ENCODE peak calls at places on chromosomes 7 and 10, in nine cellular contexts. H is transverse colon, R is GM23338, I is breast epithelium, E is sigmoid colon, Q is spleen, V is HCT116, W is suprapubic skin, A is Panc1. G is an unnamed sample.

GRCh38 chr7:142873871-142874270 is 11.7 kb downstream of the TRPV6 start:
- DNase-seq in E (no peak), Q (no peak), R (no peak), A (no peak), W (peak), H (no peak), V (no peak), I (no peak), G (no peak)

GRCh38 chr7:93575555-93576397 is 1.3 kb upstream of the CALCR start:
- DNase-seq in H (no peak), R (peak), W (no peak), E (no peak), V (no peak), I (no peak), Q (no peak), A (no peak), G (no peak)

GRCh38 chr10:132987671-132988571 is 45.6 kb upstream of the CFAP46 start:
- DNase-seq in R (no peak), I (no peak), Q (peak), W (no peak), E (no peak), A (no peak), H (no peak), V (no peak), G (no peak)

GRCh38 chr7:137937202-137937560 is 64.7 kb downstream of the CREB3L2 start:
- DNase-seq in A (no peak), Q (no peak), V (no peak), H (no peak), I (no peak), W (no peak), E (no peak), R (no peak), G (peak)

GRCh38 chr10:17780727-17781126 is 28.4 kb upstream of the MRC1 start:
- DNase-seq in Q (no peak), A (no peak), E (no peak), W (no peak), I (no peak), V (no peak), R (no peak), H (no peak), G (no peak)

GRCh38 chr7:44738031-44738730 is 10.5 kb upstream of the ZMIZ2 start:
- DNase-seq in H (no peak), A (no peak), V (no peak), W (no peak), I (no peak), Q (peak), R (no peak), E (no peak), G (no peak)

GRCh38 chr7:35316549-35316948 is 62.6 kb upstream of the TBX20 start:
- DNase-seq in R (no peak), E (no peak), A (no peak), Q (no peak), I (no peak), V (no peak), H (no peak), W (no peak), G (no peak)

GRCh38 chr7:32335107-32335506 is 155.1 kb downstream of the LSM5 start:
- DNase-seq in H (no peak), A (no peak), Q (no peak), I (no peak), V (no peak), R (no peak), W (no peak), E (no peak), G (no peak)

GRCh38 chr10:79387466-79387973 is 40.3 kb downstream of the PPIF start:
- DNase-seq in E (peak), A (no peak), H (peak), W (peak), Q (peak), R (no peak), V (no peak), I (no peak), G (no peak)

GRCh38 chr10:131745591-131745990 is 155.2 kb upstream of the PPP2R2D start:
- DNase-seq in Q (no peak), V (no peak), I (no peak), W (no peak), R (no peak), A (no peak), H (no peak), E (peak), G (no peak)

GRCh38 chr10:63115732-63116383 is 17.3 kb upstream of the NRBF2 start:
- DNase-seq in R (no peak), E (peak), V (no peak), A (no peak), I (peak), H (peak), Q (no peak), W (peak), G (no peak)

GRCh38 chr7:37495574-37496184 is 47.0 kb upstream of the ELMO1 start:
- DNase-seq in H (no peak), I (no peak), Q (no peak), R (peak), A (peak), W (no peak), E (no peak), V (no peak), G (peak)

GRCh38 chr10:15563161-15563715 is 156.5 kb downstream of the ITGA8 start:
- DNase-seq in Q (no peak), V (no peak), A (no peak), H (no peak), E (no peak), I (no peak), R (no peak), W (no peak), G (no peak)

GRCh38 chr7:79933144-79933543 is 201.5 kb upstream of the GNAI1 start:
- DNase-seq in A (no peak), V (no peak), R (no peak), Q (no peak), H (no peak), E (no peak), W (no peak), I (no peak), G (no peak)

GRCh38 chr10:50326757-50327701 is 75.7 kb upstream of the ASAH2 start:
- DNase-seq in R (no peak), H (no peak), E (no peak), A (no peak), V (no peak), W (no peak), Q (no peak), I (no peak), G (no peak)

GRCh38 chr7:4683884-4684565 is 1.9 kb downstream of the FOXK1 start:
- DNase-seq in A (peak), E (peak), H (peak), Q (peak), I (peak), W (no peak), R (no peak), V (no peak), G (no peak)

GRCh38 chr10:120981601-120982381 is 130.6 kb downstream of the WDR11 start:
- DNase-seq in V (no peak), E (no peak), H (no peak), W (no peak), I (no peak), A (no peak), R (peak), Q (no peak), G (no peak)

GRCh38 chr10:48522011-48522765 is 82.7 kb downstream of the ARHGAP22 start:
- DNase-seq in I (no peak), V (no peak), Q (peak), R (no peak), E (peak), A (no peak), H (no peak), W (peak), G (no peak)

GRCh38 chr10:125929613-125930012 is 33.2 kb downstream of the FANK1 start:
- DNase-seq in W (no peak), E (no peak), A (no peak), V (no peak), Q (no peak), H (peak), R (no peak), I (no peak), G (no peak)

GRCh38 chr10:24643679-24644209 is 79.9 kb downstream of the ARHGAP21 start:
- DNase-seq in I (no peak), A (no peak), H (peak), E (no peak), Q (no peak), W (no peak), V (peak), R (no peak), G (no peak)

GRCh38 chr10:4270116-4270515 is 485.1 kb upstream of the KLF6 start:
- DNase-seq in Q (no peak), I (no peak), E (no peak), H (no peak), W (no peak), R (no peak), A (no peak), V (no peak), G (peak)

GRCh38 chr10:13773043-13773442 is 186.3 kb downstream of the PRPF18 start:
- DNase-seq in V (no peak), H (no peak), W (no peak), I (no peak), Q (no peak), A (no peak), R (no peak), E (no peak), G (no peak)

GRCh38 chr10:36182059-36182654 is 540.1 kb upstream of the FZD8 start:
- DNase-seq in V (no peak), E (no peak), I (no peak), A (no peak), W (no peak), R (no peak), H (no peak), Q (no peak), G (no peak)

GRCh38 chr7:147412109-147412508 is 1178.5 kb upstream of the C7orf33 start:
- DNase-seq in I (no peak), E (no peak), V (no peak), W (no peak), R (no peak), A (no peak), H (no peak), Q (no peak), G (no peak)

GRCh38 chr7:101200862-101201599 is at the start of gene MOGAT3:
- DNase-seq in H (peak), R (peak), E (no peak), Q (no peak), A (no peak), W (no peak), V (no peak), I (no peak), G (no peak)

GRCh38 chr7:130420943-130421578 is 19.8 kb downstream of the CEP41 start:
- DNase-seq in R (no peak), I (no peak), V (no peak), H (no peak), E (no peak), Q (no peak), A (no peak), W (no peak), G (no peak)

GRCh38 chr10:12194752-12195271 is 879 bp downstream of the NUDT5 start:
- DNase-seq in H (peak), I (no peak), Q (peak), A (no peak), V (no peak), R (peak), E (peak), W (no peak), G (peak)

GRCh38 chr7:143334244-143334643 is 18.3 kb downstream of the CLCN1 start:
- DNase-seq in W (no peak), V (no peak), Q (no peak), E (no peak), R (no peak), I (no peak), A (no peak), H (no peak), G (no peak)

GRCh38 chr10:60388709-60389241 is 900 bp downstream of the ANK3 start:
- DNase-seq in V (no peak), H (no peak), I (no peak), E (no peak), R (peak), W (no peak), Q (no peak), A (no peak), G (no peak)

GRCh38 chr10:60390224-60390626 is 550 bp upstream of the ANK3 start:
- DNase-seq in R (no peak), A (no peak), E (no peak), W (no peak), I (no peak), V (no peak), Q (no peak), H (no peak), G (no peak)

GRCh38 chr10:60387531-60387930 is 2.1 kb downstream of the ANK3 start:
- DNase-seq in A (no peak), V (no peak), R (no peak), W (no peak), H (no peak), Q (no peak), I (no peak), E (no peak), G (no peak)

GRCh38 chr10:60388116-60388515 is 1.6 kb downstream of the ANK3 start:
- DNase-seq in W (no peak), Q (no peak), R (no peak), V (no peak), E (no peak), A (no peak), I (no peak), H (no peak), G (no peak)

GRCh38 chr10:60389413-60390009 is at the start of gene ANK3:
- DNase-seq in H (no peak), I (no peak), Q (no peak), W (no peak), R (peak), A (no peak), E (no peak), V (no peak), G (no peak)
- H3K4me3 ChIP-seq in H (no peak), I (no peak), Q (no peak), W (no peak), R (no peak), A (no peak), E (no peak), V (no peak), G (no peak)

DNA sequence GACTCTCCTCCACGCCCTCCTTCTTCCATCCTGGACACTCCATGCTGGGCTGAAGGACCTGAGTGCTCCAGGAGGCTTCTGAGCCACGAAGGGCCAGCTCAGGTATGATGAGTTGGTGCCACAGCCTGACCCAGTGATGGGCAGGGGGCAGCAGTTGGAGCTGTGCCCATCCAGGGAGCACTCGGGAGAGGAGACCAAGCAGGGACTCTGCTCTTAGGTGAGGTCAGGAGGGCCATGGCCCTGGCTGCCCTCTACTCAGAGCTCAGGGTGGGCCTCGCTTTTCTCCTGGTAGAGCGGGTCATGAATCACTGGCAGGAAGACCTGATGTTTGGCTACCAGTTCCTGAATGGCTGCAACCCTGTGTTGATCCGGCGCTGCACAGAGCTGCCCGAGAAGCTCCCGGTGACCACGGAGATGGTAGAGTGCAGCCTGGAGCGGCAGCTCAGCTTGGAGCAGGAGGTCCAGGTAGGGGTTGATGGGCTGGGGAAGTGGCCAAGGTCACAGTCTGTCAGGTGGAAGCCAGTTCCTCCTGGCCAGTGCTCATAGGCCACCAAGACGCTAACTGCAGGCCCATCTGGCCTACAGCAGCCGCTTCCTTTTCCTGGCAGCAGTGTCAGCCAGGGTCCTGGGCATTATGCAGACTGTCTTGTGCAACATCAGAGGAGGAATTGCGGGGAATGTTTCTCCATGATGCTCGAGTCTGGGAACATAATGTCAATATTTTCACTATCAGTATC is 50.8 kb downstream of the ALOX5 start:
- DNase-seq in E (peak), V (no peak), H (no peak), W (no peak), Q (peak), I (no peak), A (no peak), R (no peak), G (peak)
- TF ChIP-seq POLR2AphosphoS5 in E (no peak), V (no peak), H (peak), W (peak), Q (peak), I (no peak), A (no peak), R (no peak), G (peak)

DNA sequence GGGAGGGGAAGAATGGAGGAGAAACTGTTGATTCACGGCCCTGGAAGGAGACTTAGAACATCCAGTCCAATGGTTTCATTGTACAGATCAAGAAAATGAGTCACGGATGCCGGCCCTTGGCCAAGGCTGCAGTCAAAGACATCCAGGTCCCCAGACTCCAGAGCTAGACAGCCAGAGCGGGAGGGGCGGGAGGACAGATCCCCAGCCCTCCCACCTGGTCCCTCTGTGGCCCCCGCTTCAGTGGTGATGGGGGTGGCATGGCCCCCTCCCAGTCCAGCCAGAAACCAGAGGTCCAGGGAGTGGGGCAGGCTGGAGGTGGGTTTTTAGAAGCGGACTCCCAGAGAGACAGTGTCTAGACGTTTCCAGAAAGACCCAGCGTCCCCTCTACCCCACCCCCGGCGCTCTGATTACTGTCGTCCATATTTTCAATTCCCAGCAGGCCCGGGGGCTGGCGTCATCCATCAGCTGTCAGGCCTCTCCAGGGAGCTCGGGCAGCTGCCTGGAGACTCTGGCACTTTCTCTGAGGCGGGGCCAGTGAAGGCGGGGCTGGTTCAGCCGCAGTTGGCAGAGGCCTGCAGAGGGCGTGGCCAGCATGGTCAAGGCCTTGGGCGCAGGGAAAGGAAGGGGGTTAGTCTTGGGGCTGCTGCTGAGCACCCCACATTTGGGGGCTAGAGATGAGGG is 8.0 kb upstream of the HSPB1 start:
- DNase-seq in V (peak), E (peak), W (peak), A (no peak), I (peak), Q (peak), R (peak), H (peak), G (peak)
- H3K4me3 ChIP-seq in V (peak), E (peak), W (peak), A (peak), I (peak), Q (no peak), R (peak), H (no peak), G (no peak)

GRCh38 chr7:84193787-84194186 is 802 bp downstream of the SEMA3A start:
- DNase-seq in Q (no peak), V (no peak), E (no peak), R (no peak), W (no peak), I (no peak), H (no peak), A (no peak), G (no peak)

GRCh38 chr7:84196007-84196551 is 1.5 kb upstream of the SEMA3A start:
- DNase-seq in R (peak), H (no peak), V (no peak), A (no peak), Q (no peak), W (no peak), E (no peak), I (no peak), G (no peak)

GRCh38 chr7:84195295-84196006 is 862 bp upstream of the SEMA3A start:
- DNase-seq in W (no peak), Q (no peak), R (no peak), V (no peak), E (no peak), A (no peak), H (no peak), I (no peak), G (no peak)

GRCh38 chr7:84191842-84192241 is 2.7 kb downstream of the SEMA3A start:
- DNase-seq in E (no peak), A (no peak), H (no peak), W (no peak), R (no peak), Q (no peak), V (no peak), I (no peak), G (no peak)

GRCh38 chr7:84194484-84195260 is at the start of gene SEMA3A:
- DNase-seq in W (no peak), I (no peak), E (peak), H (peak), V (peak), A (no peak), R (peak), Q (no peak), G (no peak)
- TF ChIP-seq POLR2AphosphoS5 in W (no peak), I (no peak), E (peak), H (peak), V (no peak), A (no peak), R (peak), Q (no peak), G (no peak)

GRCh38 chr10:8656261-8656660 is 601.8 kb downstream of the GATA3 start:
- DNase-seq in I (no peak), A (no peak), W (no peak), Q (no peak), H (no peak), V (no peak), E (no peak), R (no peak), G (no peak)
- H3K4me3 ChIP-seq in I (no peak), A (no peak), W (no peak), Q (no peak), H (no peak), V (no peak), E (no peak), R (no peak), G (no peak)

GRCh38 chr7:42967391-42967790 is 35.2 kb downstream of the MRPL32 start:
- DNase-seq in W (no peak), V (no peak), I (no peak), E (no peak), Q (no peak), A (no peak), H (no peak), R (no peak), G (no peak)

GRCh38 chr7:42978496-42978895 is 46.3 kb downstream of the MRPL32 start:
- DNase-seq in R (no peak), A (no peak), E (no peak), I (no peak), W (no peak), V (no peak), Q (no peak), H (no peak), G (no peak)

GRCh38 chr7:42976371-42976770 is 44.2 kb downstream of the MRPL32 start:
- DNase-seq in R (no peak), W (no peak), Q (no peak), V (no peak), A (no peak), H (no peak), I (no peak), E (no peak), G (no peak)

DNA sequence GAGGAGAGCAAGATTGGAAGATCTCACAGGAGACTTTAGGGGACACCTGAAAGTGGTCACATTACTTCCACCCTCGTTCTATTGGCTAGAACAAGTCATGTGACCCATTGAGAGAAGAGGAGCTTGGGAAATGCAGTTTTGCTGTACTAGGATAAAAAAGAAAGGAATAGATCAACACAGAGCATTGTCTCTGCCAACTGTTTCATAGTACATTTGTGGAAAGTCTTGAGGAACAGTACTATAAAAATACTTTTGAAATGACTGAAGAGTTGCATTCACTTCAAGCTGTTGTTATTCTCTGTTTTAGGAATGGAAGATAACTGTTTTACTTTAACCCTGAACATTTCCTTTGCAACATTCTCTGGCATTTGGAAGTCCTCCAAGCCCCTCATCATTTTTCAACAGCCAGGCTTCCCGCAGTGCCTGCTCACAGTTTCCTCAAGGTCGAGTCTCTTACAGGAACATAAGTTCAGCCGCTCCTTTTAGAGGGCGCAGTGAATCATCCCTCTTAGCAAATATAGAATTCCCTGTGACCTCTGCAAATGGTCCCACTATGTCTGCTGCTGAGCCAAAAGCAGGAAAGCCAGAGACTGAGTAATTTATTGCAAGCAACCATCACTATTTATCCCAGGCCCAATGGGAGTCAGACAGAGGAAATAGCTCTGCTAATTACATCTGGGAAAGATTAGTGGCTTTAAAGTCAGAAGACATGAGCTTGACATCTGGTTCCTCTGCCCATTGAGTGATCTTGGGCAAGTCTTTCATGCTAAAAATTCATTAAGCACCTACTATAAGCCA is 40.7 kb downstream of the MRPL32 start:
- DNase-seq in I (no peak), V (no peak), R (peak), E (peak), Q (no peak), H (peak), W (no peak), A (no peak), G (no peak)
- TF ChIP-seq POLR2AphosphoS5 in I (no peak), V (no peak), R (no peak), E (peak), Q (no peak), H (peak), W (no peak), A (no peak), G (no peak)

GRCh38 chr7:50711271-50712175 is 71.2 kb downstream of the GRB10 start:
- DNase-seq in V (no peak), Q (no peak), W (no peak), A (no peak), I (no peak), E (peak), H (no peak), R (no peak), G (no peak)
- H3K4me3 ChIP-seq in V (no peak), Q (no peak), W (no peak), A (no peak), I (no peak), E (no peak), H (no peak), R (no peak), G (no peak)

G was measured in HL-60.